ENCODE peak calls at places on chromosomes 13 and 19, in seven cellular contexts. One of them, this sample, is unnamed.
A peak's percentile ranks its signal among the peaks of the same experiment; 100 is the strongest.

GRCh38 chr13:28100149-28101121 is at the start of gene FLT3:
- DNase-seq in fibroblast of the aortic adventitia: peak; percentile 2
- DNase-seq in vagina: no peak
- DNase-seq in AG04449: no peak
- DNase-seq in fibroblast of pulmonary artery: peak; percentile 15
- DNase-seq in AG04450: no peak
- DNase-seq in GM12878: no peak
- DNase-seq in this sample: no peak

GRCh38 chr13:113764793-113765190 is 5.8 kb downstream of the TMEM255B start:
- DNase-seq in fibroblast of pulmonary artery: no peak
- DNase-seq in vagina: no peak
- DNase-seq in GM12878: no peak
- DNase-seq in AG04449: no peak
- DNase-seq in fibroblast of the aortic adventitia: no peak
- DNase-seq in AG04450: no peak
- DNase-seq in this sample: no peak

GRCh38 chr19:35313614-35314013 is 15.4 kb upstream of the CD22 start:
- DNase-seq in AG04450: no peak
- DNase-seq in fibroblast of the aortic adventitia: no peak
- DNase-seq in fibroblast of pulmonary artery: no peak
- DNase-seq in GM12878: no peak
- DNase-seq in AG04449: no peak
- DNase-seq in vagina: no peak
- DNase-seq in this sample: no peak

GRCh38 chr13:97810152-97810551 is 143.3 kb upstream of the IPO5 start:
- DNase-seq in vagina: no peak
- DNase-seq in fibroblast of pulmonary artery: peak; percentile 50
- DNase-seq in AG04449: no peak
- DNase-seq in AG04450: no peak
- DNase-seq in GM12878: no peak
- DNase-seq in fibroblast of the aortic adventitia: peak; percentile 34
- DNase-seq in this sample: no peak

GRCh38 chr13:108957369-108958012 is 328.1 kb downstream of the MYO16 start:
- DNase-seq in fibroblast of pulmonary artery: peak; percentile 82
- DNase-seq in AG04450: peak; percentile 55
- DNase-seq in fibroblast of the aortic adventitia: peak; percentile 89
- DNase-seq in AG04449: peak; percentile 21
- DNase-seq in vagina: no peak
- DNase-seq in GM12878: no peak
- DNase-seq in this sample: no peak

GRCh38 chr19:751501-752341 is 809 bp downstream of the MISP start:
- DNase-seq in fibroblast of pulmonary artery: peak; percentile 69
- DNase-seq in fibroblast of the aortic adventitia: peak; percentile 81
- DNase-seq in AG04450: peak; percentile 45
- DNase-seq in AG04449: peak; percentile 14
- DNase-seq in vagina: no peak
- DNase-seq in GM12878: no peak
- DNase-seq in this sample: no peak

GRCh38 chr19:44891016-44891882 is at the start of gene TOMM40:
- DNase-seq in vagina: no peak
- DNase-seq in fibroblast of pulmonary artery: peak; percentile 100
- DNase-seq in GM12878: no peak
- DNase-seq in fibroblast of the aortic adventitia: no peak
- DNase-seq in AG04450: no peak
- DNase-seq in AG04449: no peak
- DNase-seq in this sample: peak; percentile 99

GRCh38 chr19:38180071-38180470 is 44.0 kb downstream of the DPF1 start:
- DNase-seq in AG04450: no peak
- DNase-seq in AG04449: no peak
- DNase-seq in GM12878: no peak
- DNase-seq in fibroblast of pulmonary artery: no peak
- DNase-seq in vagina: no peak
- DNase-seq in fibroblast of the aortic adventitia: no peak
- DNase-seq in this sample: no peak

GRCh38 chr19:39845621-39846175 is 481 bp downstream of the FBL start:
- DNase-seq in fibroblast of the aortic adventitia: peak; percentile 22
- DNase-seq in GM12878: no peak
- DNase-seq in vagina: no peak
- DNase-seq in AG04449: no peak
- DNase-seq in AG04450: no peak
- DNase-seq in fibroblast of pulmonary artery: no peak
- DNase-seq in this sample: no peak

GRCh38 chr13:112519517-112520060 is 68.4 kb downstream of the TUBGCP3 start:
- DNase-seq in AG04450: no peak
- DNase-seq in AG04449: no peak
- DNase-seq in vagina: no peak
- DNase-seq in GM12878: no peak
- DNase-seq in fibroblast of pulmonary artery: no peak
- DNase-seq in fibroblast of the aortic adventitia: no peak
- DNase-seq in this sample: no peak

GRCh38 chr13:109644069-109644750 is 142.2 kb downstream of the IRS2 start:
- DNase-seq in GM12878: no peak
- DNase-seq in AG04449: no peak
- DNase-seq in fibroblast of the aortic adventitia: no peak
- DNase-seq in fibroblast of pulmonary artery: no peak
- DNase-seq in vagina: no peak
- DNase-seq in AG04450: no peak
- DNase-seq in this sample: no peak

GRCh38 chr13:113404723-113405471 is 41.0 kb upstream of the GRTP1 start:
- DNase-seq in GM12878: no peak
- DNase-seq in fibroblast of the aortic adventitia: no peak
- DNase-seq in AG04450: no peak
- DNase-seq in AG04449: no peak
- DNase-seq in fibroblast of pulmonary artery: no peak
- DNase-seq in vagina: no peak
- DNase-seq in this sample: no peak

GRCh38 chr19:44260343-44260681 is 626 bp downstream of the ZNF233 start:
- DNase-seq in AG04449: no peak
- DNase-seq in vagina: no peak
- DNase-seq in GM12878: no peak
- DNase-seq in fibroblast of the aortic adventitia: no peak
- DNase-seq in AG04450: no peak
- DNase-seq in fibroblast of pulmonary artery: no peak
- DNase-seq in this sample: no peak

GRCh38 chr13:20136781-20137703 is 23.8 kb downstream of the GJA3 start:
- DNase-seq in fibroblast of the aortic adventitia: no peak
- DNase-seq in AG04450: no peak
- DNase-seq in GM12878: no peak
- DNase-seq in AG04449: no peak
- DNase-seq in fibroblast of pulmonary artery: peak; percentile 14
- DNase-seq in vagina: no peak
- DNase-seq in this sample: no peak

GRCh38 chr19:29926031-29926430 is 16.0 kb upstream of the URI1 start:
- DNase-seq in AG04450: no peak
- DNase-seq in GM12878: no peak
- DNase-seq in vagina: no peak
- DNase-seq in AG04449: no peak
- DNase-seq in fibroblast of pulmonary artery: no peak
- DNase-seq in fibroblast of the aortic adventitia: no peak
- DNase-seq in this sample: no peak

GRCh38 chr13:107250626-107251025 is 682.7 kb upstream of the ARGLU1 start:
- DNase-seq in vagina: no peak
- DNase-seq in AG04449: no peak
- DNase-seq in GM12878: no peak
- DNase-seq in AG04450: no peak
- DNase-seq in fibroblast of pulmonary artery: peak; percentile 1
- DNase-seq in fibroblast of the aortic adventitia: no peak
- DNase-seq in this sample: no peak

GRCh38 chr13:57666554-57666953 is 35.0 kb downstream of the PCDH17 start:
- DNase-seq in GM12878: no peak
- DNase-seq in AG04449: no peak
- DNase-seq in fibroblast of the aortic adventitia: no peak
- DNase-seq in vagina: no peak
- DNase-seq in fibroblast of pulmonary artery: no peak
- DNase-seq in AG04450: no peak
- DNase-seq in this sample: no peak

GRCh38 chr19:35126624-35126959 is 8.3 kb downstream of the LGI4 start:
- DNase-seq in vagina: no peak
- DNase-seq in fibroblast of the aortic adventitia: no peak
- DNase-seq in GM12878: no peak
- DNase-seq in AG04450: no peak
- DNase-seq in fibroblast of pulmonary artery: no peak
- DNase-seq in AG04449: no peak
- DNase-seq in this sample: no peak

GRCh38 chr19:33823341-33823740 is 26.7 kb downstream of the KCTD15 start:
- DNase-seq in AG04450: no peak
- DNase-seq in fibroblast of pulmonary artery: no peak
- DNase-seq in vagina: peak; percentile 52
- DNase-seq in GM12878: no peak
- DNase-seq in fibroblast of the aortic adventitia: no peak
- DNase-seq in AG04449: no peak
- DNase-seq in this sample: no peak

GRCh38 chr13:26707122-26708006 is 53.2 kb downstream of the GPR12 start:
- DNase-seq in vagina: no peak
- DNase-seq in AG04450: peak; percentile 7
- DNase-seq in AG04449: no peak
- DNase-seq in fibroblast of the aortic adventitia: peak; percentile 64
- DNase-seq in fibroblast of pulmonary artery: peak; percentile 69
- DNase-seq in GM12878: no peak
- DNase-seq in this sample: no peak

GRCh38 chr13:80274643-80275042 is 66.3 kb downstream of the SPRY2 start:
- DNase-seq in GM12878: no peak
- DNase-seq in AG04449: no peak
- DNase-seq in fibroblast of the aortic adventitia: no peak
- DNase-seq in AG04450: no peak
- DNase-seq in fibroblast of pulmonary artery: no peak
- DNase-seq in vagina: no peak
- DNase-seq in this sample: no peak

GRCh38 chr19:9850235-9850959 is 15.3 kb downstream of the PIN1 start:
- DNase-seq in AG04449: no peak
- DNase-seq in AG04450: no peak
- DNase-seq in GM12878: no peak
- DNase-seq in fibroblast of the aortic adventitia: no peak
- DNase-seq in vagina: no peak
- DNase-seq in fibroblast of pulmonary artery: no peak
- DNase-seq in this sample: no peak

GRCh38 chr13:29816715-29817114 is 33.7 kb downstream of the UBL3 start:
- DNase-seq in AG04449: no peak
- DNase-seq in vagina: no peak
- DNase-seq in fibroblast of pulmonary artery: no peak
- DNase-seq in AG04450: no peak
- DNase-seq in fibroblast of the aortic adventitia: no peak
- DNase-seq in GM12878: no peak
- DNase-seq in this sample: no peak

GRCh38 chr19:13089139-13089856 is 13.4 kb downstream of the LYL1 start:
- DNase-seq in vagina: no peak
- DNase-seq in fibroblast of pulmonary artery: no peak
- DNase-seq in GM12878: no peak
- DNase-seq in fibroblast of the aortic adventitia: no peak
- DNase-seq in AG04449: no peak
- DNase-seq in AG04450: no peak
- DNase-seq in this sample: no peak
- TF ChIP-seq CTCF in vagina: no peak
- TF ChIP-seq CTCF in fibroblast of pulmonary artery: peak; percentile 28
- TF ChIP-seq CTCF in GM12878: peak; percentile 68
- TF ChIP-seq CTCF in fibroblast of the aortic adventitia: peak; percentile 48
- TF ChIP-seq CTCF in AG04449: peak; percentile 49
- TF ChIP-seq CTCF in AG04450: peak; percentile 48
- TF ChIP-seq CTCF in this sample: peak; percentile 81

GRCh38 chr19:15251749-15252397 is 19.6 kb upstream of the EPHX3 start:
- DNase-seq in vagina: no peak
- DNase-seq in AG04449: peak; percentile 90
- DNase-seq in AG04450: peak; percentile 90
- DNase-seq in fibroblast of the aortic adventitia: peak; percentile 98
- DNase-seq in GM12878: no peak
- DNase-seq in fibroblast of pulmonary artery: peak; percentile 98
- DNase-seq in this sample: no peak
- H3K4me3 ChIP-seq in vagina: peak overlapping the region; percentile 1
- H3K4me3 ChIP-seq in AG04449: peak overlapping the region; percentile 38
- H3K4me3 ChIP-seq in AG04450: peak overlapping the region; percentile 34
- H3K4me3 ChIP-seq in fibroblast of the aortic adventitia: peak overlapping the region; percentile 40
- H3K4me3 ChIP-seq in GM12878: no peak overlapping the region
- H3K4me3 ChIP-seq in fibroblast of pulmonary artery: peak overlapping the region; percentile 24
- H3K4me3 ChIP-seq in this sample: no peak overlapping the region

GRCh38 chr19:13255719-13256059 is 105.5 kb downstream of the IER2 start:
- DNase-seq in fibroblast of the aortic adventitia: no peak
- DNase-seq in GM12878: no peak
- DNase-seq in vagina: no peak
- DNase-seq in AG04449: no peak
- DNase-seq in fibroblast of pulmonary artery: no peak
- DNase-seq in AG04450: no peak
- DNase-seq in this sample: no peak

GRCh38 chr19:13256918-13257317 is 106.7 kb downstream of the IER2 start:
- DNase-seq in AG04449: no peak
- DNase-seq in fibroblast of the aortic adventitia: no peak
- DNase-seq in fibroblast of pulmonary artery: no peak
- DNase-seq in AG04450: no peak
- DNase-seq in vagina: no peak
- DNase-seq in GM12878: no peak
- DNase-seq in this sample: no peak

GRCh38 chr19:13255041-13255718 is 105.0 kb downstream of the IER2 start:
- DNase-seq in vagina: no peak
- DNase-seq in fibroblast of the aortic adventitia: no peak
- DNase-seq in AG04450: no peak
- DNase-seq in AG04449: no peak
- DNase-seq in GM12878: no peak
- DNase-seq in fibroblast of pulmonary artery: no peak
- DNase-seq in this sample: no peak

GRCh38 chr19:13252569-13253335 is 102.5 kb downstream of the IER2 start:
- DNase-seq in fibroblast of the aortic adventitia: no peak
- DNase-seq in vagina: no peak
- DNase-seq in fibroblast of pulmonary artery: no peak
- DNase-seq in AG04449: no peak
- DNase-seq in GM12878: no peak
- DNase-seq in AG04450: no peak
- DNase-seq in this sample: no peak
- TF ChIP-seq CTCF in fibroblast of the aortic adventitia: no peak
- TF ChIP-seq CTCF in vagina: no peak
- TF ChIP-seq CTCF in fibroblast of pulmonary artery: no peak
- TF ChIP-seq CTCF in AG04449: no peak
- TF ChIP-seq CTCF in GM12878: no peak
- TF ChIP-seq CTCF in AG04450: no peak
- TF ChIP-seq CTCF in this sample: no peak

DNA sequence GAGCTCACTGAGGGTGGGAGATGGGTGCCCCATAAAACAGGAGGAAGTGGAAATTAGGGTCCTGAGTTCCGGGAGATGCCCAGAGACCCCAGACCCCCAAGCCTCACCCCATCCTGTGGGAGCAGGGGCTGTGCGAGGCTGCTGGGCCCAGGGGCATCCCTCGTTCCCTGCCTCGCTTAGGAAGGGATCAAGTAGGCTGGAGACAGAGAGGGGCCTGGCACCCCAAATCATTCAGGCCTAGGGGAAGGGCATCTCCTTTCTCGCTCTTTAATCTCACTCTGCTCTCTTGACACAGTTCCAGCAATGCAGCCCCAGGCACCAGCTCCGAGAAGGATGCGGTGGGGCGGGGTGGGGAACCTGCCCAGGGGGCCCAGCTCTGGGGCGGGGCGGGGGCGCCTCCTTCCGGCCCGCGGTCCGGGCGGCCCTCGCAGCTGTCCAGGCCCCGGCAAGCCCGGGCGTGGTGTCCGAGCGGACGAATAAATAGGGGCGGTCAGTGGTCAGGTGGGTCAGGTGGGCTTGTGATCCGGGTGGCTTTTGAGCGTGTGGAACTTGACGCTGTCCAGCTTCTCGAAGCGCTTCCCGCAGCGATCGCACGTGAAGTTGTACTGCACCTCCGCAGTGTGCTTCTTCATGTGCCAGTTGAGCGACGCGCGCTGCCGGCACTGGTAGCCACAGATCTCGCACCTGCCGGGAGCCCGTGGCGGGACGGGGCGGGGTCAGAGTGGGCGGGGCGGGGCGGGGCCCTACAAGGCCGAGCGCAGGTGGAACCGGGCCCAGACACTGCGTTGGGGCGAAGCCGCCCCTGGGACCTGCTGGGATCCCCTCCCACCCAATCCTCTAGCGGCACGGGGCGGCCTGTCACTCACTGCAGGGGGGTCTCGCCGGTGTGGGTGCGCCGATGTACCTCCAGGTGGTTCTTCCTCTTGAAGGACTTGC is 2.6 kb upstream of the ELAVL3 start:
- DNase-seq in GM12878: no peak
- DNase-seq in fibroblast of pulmonary artery: no peak
- DNase-seq in fibroblast of the aortic adventitia: no peak
- DNase-seq in vagina: no peak
- DNase-seq in AG04450: no peak
- DNase-seq in AG04449: no peak
- DNase-seq in this sample: no peak
- H3K4me3 ChIP-seq in GM12878: no peak overlapping the region
- H3K4me3 ChIP-seq in fibroblast of pulmonary artery: no peak overlapping the region
- H3K4me3 ChIP-seq in fibroblast of the aortic adventitia: no peak overlapping the region
- H3K4me3 ChIP-seq in vagina: no peak overlapping the region
- H3K4me3 ChIP-seq in AG04450: no peak overlapping the region
- H3K4me3 ChIP-seq in AG04449: no peak overlapping the region
- H3K4me3 ChIP-seq in this sample: no peak overlapping the region

This sample was measured in GM12864.